ENCODE peak calls at places on chromosomes 12 and 14, in eight cellular contexts. W, B, E, N, R, I, Y and J are unnamed samples.

GRCh38 chr14:89214221-89214965 is 202.6 kb downstream of the FOXN3 start:
- DNase-seq in E (no peak), W (peak; percentile 16), Y (no peak), N (peak; percentile 49), R (no peak), B (peak; percentile 91), I (peak; percentile 86), J (no peak)

GRCh38 chr12:51593539-51593938 is 2.5 kb downstream of the SCN8A start:
- DNase-seq in R (no peak), W (peak; percentile 74), N (no peak), I (no peak), E (peak; percentile 59), Y (no peak), B (no peak), J (no peak)

GRCh38 chr12:70031046-70031445 is 206.0 kb downstream of the MYRFL start:
- DNase-seq in E (no peak), Y (no peak), I (no peak), R (no peak), B (no peak), N (no peak), W (no peak), J (no peak)

GRCh38 chr12:121110211-121110940 is 22.3 kb upstream of the P2RX7 start:
- DNase-seq in R (peak; percentile 68), W (peak; percentile 78), Y (peak; percentile 50), E (peak; percentile 69), I (peak; percentile 79), N (peak; percentile 26), B (peak; percentile 54), J (peak; percentile 46)

GRCh38 chr12:125773033-125773432 is 707.8 kb downstream of the AACS start:
- DNase-seq in N (no peak), R (peak; percentile 13), B (no peak), Y (no peak), E (peak; percentile 72), W (no peak), I (no peak), J (no peak)

GRCh38 chr12:9334026-9334692 is 126.0 kb upstream of the PZP start:
- DNase-seq in I (no peak), B (no peak), W (peak; percentile 60), E (no peak), R (no peak), N (no peak), Y (no peak), J (no peak)

GRCh38 chr12:15435597-15435996 is 113.3 kb downstream of the PTPRO start:
- DNase-seq in I (no peak), E (peak; percentile 28), Y (no peak), N (no peak), W (peak; percentile 32), R (no peak), B (no peak), J (no peak)

GRCh38 chr12:6272300-6273208 is 37.9 kb upstream of the PLEKHG6 start:
- DNase-seq in I (peak; percentile 54), W (no peak), E (no peak), R (no peak), N (no peak), Y (no peak), B (peak; percentile 72), J (no peak)

GRCh38 chr14:24213866-24214652 is 771 bp upstream of the CHMP4A start:
- DNase-seq in E (no peak), B (no peak), R (no peak), W (no peak), Y (no peak), N (no peak), I (no peak), J (no peak)

GRCh38 chr14:90061849-90062794 is at the start of gene KCNK13:
- DNase-seq in Y (no peak), N (no peak), E (peak; percentile 28), I (no peak), R (no peak), B (no peak), W (no peak), J (no peak)

GRCh38 chr14:78700236-78700635 is 530.1 kb downstream of the NRXN3 start:
- DNase-seq in Y (no peak), R (no peak), N (no peak), I (no peak), W (no peak), B (no peak), E (peak; percentile 4), J (no peak)

GRCh38 chr14:99173086-99173485 is 98.9 kb downstream of the BCL11B start:
- DNase-seq in I (no peak), W (no peak), Y (no peak), B (no peak), E (no peak), R (no peak), N (no peak), J (no peak)

GRCh38 chr12:19856389-19856788 is 417.1 kb downstream of the AEBP2 start:
- DNase-seq in E (peak; percentile 23), N (no peak), W (peak; percentile 27), Y (no peak), R (no peak), B (no peak), I (no peak), J (no peak)

GRCh38 chr14:90760591-90761316 is 55.5 kb downstream of the TTC7B start:
- DNase-seq in E (peak; percentile 70), Y (no peak), N (no peak), R (no peak), I (no peak), B (no peak), W (peak; percentile 50), J (no peak)

GRCh38 chr14:92540472-92541048 is 27.0 kb downstream of the RIN3 start:
- DNase-seq in N (peak; percentile 87), R (peak; percentile 93), I (peak; percentile 98), E (peak; percentile 50), Y (no peak), B (peak; percentile 83), W (peak; percentile 100), J (no peak)

GRCh38 chr12:25053021-25053271 is 104.0 kb upstream of the BCAT1 start:
- DNase-seq in B (no peak), E (no peak), N (no peak), R (no peak), W (no peak), Y (no peak), I (no peak), J (no peak)

GRCh38 chr12:56256326-56256960 is 1.7 kb downstream of the ANKRD52 start:
- DNase-seq in N (peak; percentile 86), R (no peak), Y (no peak), E (peak; percentile 65), I (peak; percentile 83), W (no peak), B (no peak), J (no peak)

GRCh38 chr12:46531804-46532203 is 159.2 kb upstream of the SLC38A2 start:
- DNase-seq in E (no peak), Y (no peak), W (no peak), I (no peak), N (no peak), B (no peak), R (no peak), J (no peak)

GRCh38 chr14:96803958-96804357 is 6.8 kb downstream of the VRK1 start:
- DNase-seq in N (no peak), E (no peak), B (no peak), W (peak; percentile 51), I (no peak), Y (no peak), R (no peak), J (no peak)

GRCh38 chr12:19451196-19451595 is 11.9 kb downstream of the AEBP2 start:
- DNase-seq in E (peak; percentile 71), Y (no peak), W (peak; percentile 84), B (no peak), R (no peak), N (no peak), I (no peak), J (no peak)

GRCh38 chr14:70193396-70193795 is 4.6 kb upstream of the SLC8A3 start:
- DNase-seq in R (no peak), I (no peak), B (no peak), E (no peak), Y (no peak), N (no peak), W (no peak), J (no peak)

GRCh38 chr14:55609681-55610080 is 29.7 kb downstream of the KTN1 start:
- DNase-seq in W (peak; percentile 57), E (peak; percentile 25), R (no peak), I (no peak), Y (no peak), B (no peak), N (no peak), J (no peak)

GRCh38 chr12:5391638-5392037 is 40.3 kb upstream of the NTF3 start:
- DNase-seq in N (no peak), Y (no peak), B (no peak), W (no peak), E (no peak), I (no peak), R (no peak), J (no peak)

GRCh38 chr14:28307506-28307905 is 459.1 kb upstream of the FOXG1 start:
- DNase-seq in Y (no peak), N (no peak), B (no peak), W (no peak), R (no peak), E (no peak), I (no peak), J (no peak)
- H3K9me3 ChIP-seq in Y (no peaks in the 10 kb centered on the region), N (no peaks in the 10 kb centered on the region), B (peaks cover 2% of the 10 kb centered on the region), W (no peaks in the 10 kb centered on the region), R (no peaks in the 10 kb centered on the region), E (no peaks in the 10 kb centered on the region), I (no peaks in the 10 kb centered on the region), J (no peaks in the 10 kb centered on the region)

GRCh38 chr12:34371050-34371449 is 348.8 kb downstream of the ALG10 start:
- DNase-seq in W (no peak), B (no peak), Y (no peak), I (no peak), E (no peak), R (no peak), N (no peak), J (no peak)
- H3K9me3 ChIP-seq in W (no peaks in the 10 kb centered on the region), B (no peaks in the 10 kb centered on the region), Y (peaks cover 37% of the 10 kb centered on the region), I (peaks cover 5% of the 10 kb centered on the region), E (peaks cover 8% of the 10 kb centered on the region), R (no peaks in the 10 kb centered on the region), N (no peaks in the 10 kb centered on the region), J (no peaks in the 10 kb centered on the region)

DNA sequence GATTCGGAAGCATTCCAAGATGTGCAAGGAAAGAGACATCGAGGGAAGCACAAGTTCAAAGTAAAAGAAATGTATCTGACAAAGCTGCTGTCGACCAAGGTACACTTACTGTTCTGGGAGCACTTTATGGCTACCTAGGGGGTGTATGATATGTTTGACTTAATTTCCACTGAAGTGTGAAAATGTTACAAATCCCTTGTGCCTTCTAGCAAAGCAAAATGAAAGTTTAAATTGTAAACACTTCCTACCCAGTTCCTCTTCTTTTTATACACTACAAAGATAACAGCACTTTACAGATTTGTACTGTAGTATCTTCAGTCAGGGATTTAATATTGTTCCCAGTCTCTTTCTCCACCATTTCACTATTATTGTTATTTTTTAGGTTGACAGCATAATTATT is 148.9 kb downstream of the PLXNC1 start:
- DNase-seq in E (no peak), Y (no peak), B (no peak), R (no peak), I (no peak), W (no peak), N (no peak), J (no peak)
- H3K9me3 ChIP-seq in E (no peaks in the 10 kb centered on the region), Y (no peaks in the 10 kb centered on the region), B (no peaks in the 10 kb centered on the region), R (no peaks in the 10 kb centered on the region), I (no peaks in the 10 kb centered on the region), W (no peaks in the 10 kb centered on the region), N (no peaks in the 10 kb centered on the region), J (no peaks in the 10 kb centered on the region)

DNA sequence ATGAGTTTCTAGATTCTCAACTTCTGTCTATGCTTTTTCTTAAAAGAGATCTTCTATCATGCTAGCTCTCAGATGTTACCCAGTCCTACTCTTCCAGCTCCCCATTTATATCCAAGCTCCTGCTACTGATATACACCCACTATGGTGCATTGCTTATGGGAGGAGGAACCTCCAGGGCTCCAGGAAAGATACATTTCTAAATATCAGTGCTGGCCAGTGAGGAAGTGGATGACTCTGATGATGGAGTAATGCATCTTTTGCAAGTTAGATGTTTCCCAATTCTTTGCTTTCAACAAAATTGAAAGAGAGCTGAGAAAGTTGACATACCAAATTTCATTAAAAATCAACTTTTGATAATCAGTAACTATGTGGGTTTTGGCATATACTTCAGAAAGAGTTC is 105.7 kb upstream of the RESF1 start:
- DNase-seq in I (no peak), B (no peak), W (no peak), Y (no peak), R (no peak), N (no peak), E (no peak), J (no peak)
- H3K9me3 ChIP-seq in I (peaks cover 2% of the 10 kb centered on the region), B (peaks cover 6% of the 10 kb centered on the region), W (no peaks in the 10 kb centered on the region), Y (peaks cover 33% of the 10 kb centered on the region), R (no peaks in the 10 kb centered on the region), N (peaks cover 2% of the 10 kb centered on the region), E (peaks cover 32% of the 10 kb centered on the region), J (no peaks in the 10 kb centered on the region)